ENCODE peak calls at places on chromosomes 2 and 18, in nine cellular contexts. A is esophagus muscularis mucosa, O is H1, V is K562, N is GM23338, U is endothelial cell of umbilical vein, C is upper lobe of left lung, X is stomach, M is sigmoid colon. S is an unnamed sample.

GRCh38 chr2:25000503-25001328 is 29.0 kb upstream of the DNAJC27 start:
- DNase-seq in A (no peak), O (no peak), V (no peak), N (no peak), U (no peak), C (no peak), X (no peak), M (no peak), S (no peak)

GRCh38 chr2:230068658-230069080 is at the start of gene SLC16A14:
- DNase-seq in A (no peak), O (no peak), V (no peak), N (peak), U (peak), C (no peak), X (no peak), M (no peak), S (no peak)

GRCh38 chr18:36321636-36322407 is 24.3 kb downstream of the FHOD3 start:
- DNase-seq in A (peak), O (no peak), V (no peak), N (no peak), U (no peak), C (no peak), X (no peak), M (no peak), S (no peak)

GRCh38 chr2:168796583-168797285 is 5.7 kb upstream of the NOSTRIN start:
- DNase-seq in A (no peak), O (no peak), V (peak), N (no peak), U (peak), C (no peak), X (no peak), M (no peak), S (no peak)

GRCh38 chr18:6747646-6748045 is 18.1 kb downstream of the ARHGAP28 start:
- DNase-seq in A (no peak), O (no peak), V (no peak), N (no peak), U (peak), C (no peak), X (no peak), M (no peak), S (no peak)

GRCh38 chr2:68832161-68832869 is 38.9 kb downstream of the BMP10 start:
- DNase-seq in A (peak), O (no peak), V (peak), N (no peak), U (peak), C (no peak), X (no peak), M (peak), S (peak)

GRCh38 chr2:74876081-74876886 is 42.4 kb downstream of the HK2 start:
- DNase-seq in A (no peak), O (no peak), V (peak), N (peak), U (peak), C (no peak), X (no peak), M (no peak), S (no peak)

GRCh38 chr2:123036300-123036699 is 988.8 kb upstream of the CNTNAP5 start:
- DNase-seq in A (no peak), O (no peak), V (no peak), N (no peak), U (no peak), C (no peak), X (no peak), M (no peak), S (no peak)

GRCh38 chr2:80078290-80079036 is 226.1 kb downstream of the LRRTM1 start:
- DNase-seq in A (peak), O (no peak), V (no peak), N (no peak), U (no peak), C (no peak), X (no peak), M (no peak), S (no peak)

GRCh38 chr18:67417864-67418523 is 98.5 kb downstream of the DSEL start:
- DNase-seq in A (no peak), O (no peak), V (no peak), N (no peak), U (peak), C (peak), X (no peak), M (no peak), S (no peak)

GRCh38 chr2:37011126-37011525 is 44.8 kb upstream of the STRN start:
- DNase-seq in A (no peak), O (no peak), V (no peak), N (peak), U (peak), C (no peak), X (no peak), M (no peak), S (no peak)

DNA sequence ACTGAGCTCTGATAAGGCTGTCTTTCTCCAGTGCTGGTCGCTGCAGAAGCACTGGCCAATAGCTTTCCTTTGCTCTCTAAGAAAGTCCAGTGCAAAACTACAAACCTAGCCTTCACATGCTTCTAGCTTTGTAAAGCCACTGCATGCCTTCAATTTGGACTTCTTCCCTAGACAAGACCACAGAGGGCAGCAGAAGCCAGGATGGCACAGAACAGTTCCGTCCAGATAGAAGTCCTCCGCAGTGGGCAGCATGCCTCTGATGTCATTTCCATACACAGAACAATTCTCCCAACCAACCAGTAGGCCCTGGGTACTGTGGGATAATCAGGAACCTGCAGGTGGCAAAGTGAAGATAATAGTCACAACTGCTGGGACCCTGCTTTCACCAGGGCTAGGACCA is 3.3 kb downstream of the ST6GAL2 start:
- DNase-seq in A (no peak), O (no peak), V (no peak), N (no peak), U (no peak), C (no peak), X (no peak), M (no peak), S (no peak)
- TF ChIP-seq CTCF in A (no peak), O (no peak), V (no peak), N (no peak), U (no peak), C (no peak), X (no peak), M (no peak), S (no peak)

DNA sequence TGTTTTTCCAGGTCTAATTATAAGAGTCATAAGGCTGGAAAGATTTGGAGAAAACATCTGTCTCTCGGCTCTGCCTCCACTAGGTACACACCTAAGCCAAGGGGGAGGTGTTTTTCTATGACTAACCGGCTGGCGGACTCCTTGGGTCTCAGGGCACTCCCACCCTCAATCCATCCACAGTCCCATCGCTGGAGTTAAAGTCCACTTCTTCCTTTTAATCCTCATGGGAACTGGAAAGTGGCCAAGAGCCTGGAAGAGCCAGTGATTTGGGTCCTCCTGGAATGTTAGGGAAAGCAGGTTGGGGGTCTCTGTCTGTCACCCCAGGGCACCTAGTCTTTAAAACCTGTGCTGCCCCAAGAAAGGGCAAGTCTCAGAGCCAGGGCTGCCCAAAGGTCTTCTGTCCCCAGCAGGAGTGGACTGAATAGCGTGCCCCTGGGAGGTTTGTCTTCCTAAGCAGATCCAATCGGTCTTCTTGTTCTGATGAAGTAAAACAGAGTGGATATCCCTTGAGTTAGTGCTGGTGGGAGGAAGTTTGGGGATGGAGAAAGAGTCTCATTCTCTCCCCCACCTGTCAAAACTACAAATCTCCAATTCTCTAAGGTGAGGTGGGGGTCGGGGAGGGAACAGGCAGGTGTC is 66.4 kb downstream of the MCFD2 start:
- DNase-seq in A (no peak), O (no peak), V (peak), N (no peak), U (peak), C (no peak), X (no peak), M (peak), S (no peak)
- H3K4me3 ChIP-seq in A (no peak), O (no peak), V (no peak), N (no peak), U (no peak), C (no peak), X (no peak), M (no peak), S (no peak)

GRCh38 chr2:11342561-11343343 is 1.7 kb downstream of the ROCK2 start:
- DNase-seq in A (no peak), O (no peak), V (peak), N (no peak), U (peak), C (no peak), X (no peak), M (no peak), S (no peak)

GRCh38 chr2:11344342-11344955 is at the start of gene ROCK2:
- DNase-seq in A (peak), O (peak), V (peak), N (peak), U (peak), C (peak), X (peak), M (peak), S (peak)

GRCh38 chr2:11344956-11345671 is 678 bp upstream of the ROCK2 start:
- DNase-seq in A (no peak), O (peak), V (no peak), N (peak), U (peak), C (no peak), X (peak), M (peak), S (no peak)

GRCh38 chr2:11343344-11343625 is 1.2 kb downstream of the ROCK2 start:
- DNase-seq in A (no peak), O (no peak), V (no peak), N (no peak), U (peak), C (no peak), X (no peak), M (no peak), S (no peak)

DNA sequence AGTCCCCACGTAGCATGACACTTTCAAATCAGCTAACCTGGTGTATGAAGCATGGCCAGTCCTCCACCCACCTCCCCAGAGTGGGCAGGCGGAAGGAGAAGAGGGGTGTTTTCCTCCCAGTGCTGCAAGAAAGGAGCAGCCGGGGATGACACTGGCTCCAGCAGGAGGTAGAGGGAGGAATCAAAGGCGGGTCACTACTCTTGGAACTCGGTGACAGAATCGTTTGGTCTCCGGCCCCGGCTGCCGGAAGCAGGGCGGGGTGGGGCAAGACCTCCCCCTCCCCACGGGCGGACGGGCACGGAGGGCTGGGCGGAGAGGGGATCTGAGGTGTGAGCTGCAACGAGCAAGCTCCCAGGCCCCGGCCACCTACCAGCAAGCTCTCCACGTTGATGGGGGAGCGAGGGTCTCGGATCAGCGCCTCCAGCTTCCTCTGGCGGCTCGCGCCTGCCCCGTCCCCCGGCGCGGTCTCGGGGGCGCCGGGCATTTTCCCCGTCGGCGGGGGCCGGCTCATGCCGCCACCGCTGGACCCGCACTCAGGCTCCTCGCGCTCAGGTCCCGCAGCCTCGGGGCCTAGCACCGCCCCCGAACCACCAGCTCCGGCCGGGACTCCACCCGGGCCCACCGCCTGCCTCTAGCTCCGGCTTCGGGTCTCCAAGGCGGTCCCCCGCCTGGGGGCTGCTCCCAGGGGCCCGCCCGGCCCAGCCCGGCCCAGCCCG is 652 bp downstream of the ROCK2 start:
- DNase-seq in A (no peak), O (peak), V (peak), N (peak), U (peak), C (peak), X (peak), M (peak), S (no peak)
- TF ChIP-seq POLR2AphosphoS5 in A (peak), O (no peak), V (no peak), N (peak), U (no peak), C (peak), X (peak), M (no peak), S (peak)

GRCh38 chr18:57077786-57078552 is 68.9 kb upstream of the BOD1L2 start:
- DNase-seq in A (no peak), O (no peak), V (no peak), N (no peak), U (no peak), C (no peak), X (no peak), M (no peak), S (no peak)
- TF ChIP-seq CTCF in A (no peak), O (no peak), V (no peak), N (no peak), U (no peak), C (no peak), X (no peak), M (no peak), S (no peak)

GRCh38 chr18:58578835-58579560 is 49.9 kb downstream of the ALPK2 start:
- DNase-seq in A (no peak), O (no peak), V (no peak), N (no peak), U (no peak), C (no peak), X (no peak), M (no peak), S (no peak)
- H3K4me3 ChIP-seq in A (no peak), O (no peak), V (no peak), N (no peak), U (no peak), C (no peak), X (no peak), M (no peak), S (no peak)

GRCh38 chr2:145029885-145030284 is 510.0 kb upstream of the ZEB2 start:
- DNase-seq in A (no peak), O (no peak), V (no peak), N (no peak), U (no peak), C (no peak), X (no peak), M (no peak), S (no peak)

GRCh38 chr2:145026456-145027072 is 506.6 kb upstream of the ZEB2 start:
- DNase-seq in A (no peak), O (no peak), V (no peak), N (no peak), U (no peak), C (no peak), X (no peak), M (no peak), S (no peak)

GRCh38 chr2:145028055-145028630 is 508.2 kb upstream of the ZEB2 start:
- DNase-seq in A (no peak), O (no peak), V (no peak), N (no peak), U (no peak), C (no peak), X (no peak), M (no peak), S (no peak)

GRCh38 chr2:145025382-145025781 is 505.5 kb upstream of the ZEB2 start:
- DNase-seq in A (no peak), O (no peak), V (no peak), N (no peak), U (no peak), C (no peak), X (no peak), M (no peak), S (no peak)

DNA sequence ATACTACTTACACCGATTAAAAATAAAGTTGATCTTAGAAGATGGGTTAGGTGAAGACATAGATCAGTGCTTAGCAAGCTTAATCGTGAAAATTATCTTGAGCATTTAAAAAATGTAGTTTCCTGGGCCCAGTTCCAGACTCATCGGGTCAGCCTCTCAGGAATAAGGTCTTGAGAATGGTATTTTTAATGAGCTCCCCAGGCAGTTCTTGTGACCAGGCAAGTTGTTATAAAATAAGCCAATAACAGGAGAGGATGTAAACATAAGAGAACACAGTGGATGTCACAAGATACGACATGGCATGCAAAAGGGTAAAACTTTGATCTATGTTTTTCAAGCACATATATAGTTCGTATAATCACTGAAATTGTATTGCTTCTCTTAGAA is 507.1 kb upstream of the ZEB2 start:
- DNase-seq in A (no peak), O (no peak), V (no peak), N (no peak), U (no peak), C (no peak), X (no peak), M (no peak), S (no peak)
- TF ChIP-seq POLR2AphosphoS5 in A (no peak), O (no peak), V (no peak), N (no peak), U (no peak), C (no peak), X (no peak), M (no peak), S (no peak)

GRCh38 chr2:33034784-33035183 is 88.0 kb downstream of the LTBP1 start:
- DNase-seq in A (no peak), O (no peak), V (no peak), N (no peak), U (peak), C (no peak), X (no peak), M (no peak), S (no peak)
- TF ChIP-seq CTCF in A (peak), O (no peak), V (no peak), N (no peak), U (peak), C (no peak), X (no peak), M (peak), S (peak)

DNA sequence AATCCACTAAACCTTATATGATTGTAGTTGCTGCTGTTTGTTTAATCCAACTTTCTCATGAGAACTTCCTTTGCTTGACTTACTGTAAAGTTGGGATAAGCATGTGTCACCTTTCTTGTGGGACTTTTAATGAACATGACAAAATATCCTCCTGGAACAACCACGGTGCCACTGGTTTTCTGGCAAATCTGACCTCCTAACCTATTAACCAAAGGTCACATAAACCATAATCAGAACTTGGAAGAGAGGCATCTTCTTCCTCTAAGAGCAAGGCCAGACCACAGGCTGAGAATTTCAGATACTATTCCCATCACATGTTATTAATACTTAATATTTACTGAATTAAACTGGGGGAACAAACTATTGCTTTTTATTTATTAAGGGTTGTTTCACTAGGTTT is 2.3 kb downstream of the SLC40A1 start:
- DNase-seq in A (no peak), O (no peak), V (no peak), N (no peak), U (no peak), C (no peak), X (no peak), M (no peak), S (no peak)
- H3K4me3 ChIP-seq in A (peak), O (no peak), V (no peak), N (no peak), U (peak), C (peak), X (peak), M (no peak), S (peak)

GRCh38 chr2:109238580-109238979 is 109.6 kb downstream of the SH3RF3 start:
- DNase-seq in A (peak), O (no peak), V (no peak), N (no peak), U (peak), C (no peak), X (peak), M (peak), S (no peak)
- TF ChIP-seq POLR2AphosphoS5 in A (peak), O (no peak), V (no peak), N (no peak), U (peak), C (peak), X (peak), M (peak), S (no peak)

GRCh38 chr2:103353754-103354153 is 591.9 kb downstream of the TMEM182 start:
- DNase-seq in A (no peak), O (no peak), V (no peak), N (no peak), U (no peak), C (peak), X (no peak), M (no peak), S (no peak)

DNA sequence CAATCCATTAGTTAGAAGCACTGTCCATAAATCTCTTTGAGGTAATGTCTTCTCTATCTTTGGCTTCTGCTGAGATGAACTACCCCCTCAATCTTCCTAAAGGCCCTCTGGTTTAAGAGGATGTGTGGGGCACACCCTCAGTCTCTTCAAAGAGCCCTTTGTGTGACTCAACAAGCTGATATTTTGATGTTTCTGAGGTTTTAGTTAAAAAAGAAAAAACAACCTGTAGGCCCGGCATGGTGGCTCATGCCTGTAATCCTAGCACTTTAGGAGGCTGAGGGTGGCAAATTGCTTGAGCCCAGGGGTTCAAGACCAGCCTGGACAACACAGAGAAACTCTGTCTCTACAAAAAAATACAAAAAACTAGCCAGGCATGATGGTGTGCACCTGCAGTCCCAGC is 593.5 kb downstream of the TMEM182 start:
- DNase-seq in A (no peak), O (no peak), V (no peak), N (no peak), U (no peak), C (no peak), X (no peak), M (no peak), S (no peak)
- TF ChIP-seq CTCF in A (no peak), O (no peak), V (no peak), N (no peak), U (no peak), C (no peak), X (no peak), M (no peak), S (no peak)

S was measured in breast epithelium.